ENCODE peak calls at places on chromosomes 16 and 17, in six cellular contexts. L, I, E, H, S and A are unnamed samples.

GRCh38 chr16:31215287-31216115 is 1.4 kb downstream of the PYDC1 start:
- DNase-seq in L (no peak), I (peak; percentile 75), E (peak; percentile 57), H (peak; percentile 65), S (no peak), A (no peak)

GRCh38 chr17:4808378-4808767 is 1.4 kb downstream of the PLD2 start:
- DNase-seq in L (no peak), I (peak; percentile 40), E (peak; percentile 65), H (no peak), S (no peak), A (no peak)

GRCh38 chr17:41895617-41896016 is 23.1 kb downstream of the ACLY start:
- DNase-seq in L (no peak), I (no peak), E (peak; percentile 26), H (no peak), S (no peak), A (no peak)

GRCh38 chr16:89015271-89015859 is 38.4 kb upstream of the CBFA2T3 start:
- DNase-seq in L (no peak), I (peak; percentile 15), E (no peak), H (no peak), S (no peak), A (no peak)

GRCh38 chr17:78143214-78144145 is 2.7 kb upstream of the C17orf99 start:
- DNase-seq in L (no peak), I (no peak), E (no peak), H (no peak), S (no peak), A (no peak)

GRCh38 chr17:74750327-74751069 is 2.1 kb downstream of the NHERF1 start:
- DNase-seq in L (no peak), I (peak; percentile 75), E (no peak), H (no peak), S (no peak), A (no peak)

GRCh38 chr17:51397361-51398127 is 137.2 kb downstream of the UTP18 start:
- DNase-seq in L (peak; percentile 3), I (no peak), E (no peak), H (peak; percentile 91), S (no peak), A (no peak)

GRCh38 chr17:76262732-76263344 is 2.3 kb upstream of the UBALD2 start:
- DNase-seq in L (no peak), I (peak; percentile 85), E (no peak), H (no peak), S (no peak), A (no peak)

GRCh38 chr17:32241521-32242094 is 24.0 kb upstream of the RHBDL3 start:
- DNase-seq in L (no peak), I (no peak), E (no peak), H (no peak), S (no peak), A (no peak)

GRCh38 chr16:75402174-75402820 is 31.0 kb downstream of the CFDP1 start:
- DNase-seq in L (no peak), I (no peak), E (no peak), H (no peak), S (no peak), A (no peak)

GRCh38 chr16:30927789-30928378 is 4.5 kb downstream of the FBXL19 start:
- DNase-seq in L (no peak), I (peak; percentile 51), E (peak; percentile 62), H (peak; percentile 79), S (no peak), A (no peak)

GRCh38 chr17:77796201-77796860 is 162.2 kb upstream of the TNRC6C start:
- DNase-seq in L (no peak), I (no peak), E (no peak), H (no peak), S (no peak), A (no peak)

GRCh38 chr17:63405741-63406261 is 40.3 kb downstream of the CYB561 start:
- DNase-seq in L (peak; percentile 71), I (no peak), E (no peak), H (peak; percentile 80), S (peak; percentile 17), A (peak; percentile 80)

GRCh38 chr16:23950898-23951297 is 115.1 kb downstream of the PRKCB start:
- DNase-seq in L (no peak), I (no peak), E (no peak), H (no peak), S (no peak), A (no peak)

GRCh38 chr17:35254107-35254802 is 11.4 kb downstream of the SLFN5 start:
- DNase-seq in L (peak; percentile 89), I (no peak), E (peak; percentile 45), H (peak; percentile 97), S (no peak), A (peak; percentile 85)

GRCh38 chr17:15112881-15113617 is 152.1 kb downstream of the PMP22 start:
- DNase-seq in L (no peak), I (no peak), E (no peak), H (no peak), S (no peak), A (no peak)

GRCh38 chr16:77943770-77944169 is 78.6 kb upstream of the CLEC3A start:
- DNase-seq in L (no peak), I (no peak), E (no peak), H (no peak), S (no peak), A (no peak)

GRCh38 chr17:20965492-20965891 is 77.3 kb downstream of the USP22 start:
- DNase-seq in L (no peak), I (no peak), E (no peak), H (no peak), S (no peak), A (no peak)

GRCh38 chr16:10296956-10297340 is 88.9 kb upstream of the ATF7IP2 start:
- DNase-seq in L (no peak), I (no peak), E (no peak), H (no peak), S (no peak), A (no peak)

GRCh38 chr16:70746040-70746707 is 54.8 kb downstream of the VAC14 start:
- DNase-seq in L (peak; percentile 67), I (peak; percentile 62), E (no peak), H (peak; percentile 79), S (peak; percentile 63), A (peak; percentile 55)

GRCh38 chr16:47884131-47884725 is 271.6 kb downstream of the ABCC12 start:
- DNase-seq in L (no peak), I (no peak), E (no peak), H (no peak), S (no peak), A (no peak)

GRCh38 chr17:7956208-7956965 is 24.4 kb downstream of the CNTROB start:
- DNase-seq in L (no peak), I (no peak), E (peak; percentile 79), H (no peak), S (no peak), A (no peak)

GRCh38 chr17:9218068-9218635 is 196.8 kb downstream of the NTN1 start:
- DNase-seq in L (no peak), I (no peak), E (no peak), H (no peak), S (no peak), A (no peak)

GRCh38 chr17:2462481-2462880 is 49.2 kb downstream of the METTL16 start:
- DNase-seq in L (no peak), I (no peak), E (no peak), H (no peak), S (no peak), A (no peak)

GRCh38 chr17:72345536-72345935 is 224.7 kb downstream of the SOX9 start:
- DNase-seq in L (no peak), I (no peak), E (no peak), H (no peak), S (no peak), A (no peak)
- TF ChIP-seq CTCF in L (no peak), I (no peak), E (no peak), H (peak; percentile 22), S (no peak), A (peak; percentile 5)

GRCh38 chr17:49223517-49224197 is 6.9 kb downstream of the PHOSPHO1 start:
- DNase-seq in L (no peak), I (peak; percentile 84), E (peak; percentile 63), H (peak; percentile 52), S (no peak), A (no peak)

GRCh38 chr17:49224997-49225337 is 5.6 kb downstream of the PHOSPHO1 start:
- DNase-seq in L (no peak), I (no peak), E (no peak), H (no peak), S (no peak), A (no peak)

GRCh38 chr17:49225554-49226236 is 4.9 kb downstream of the PHOSPHO1 start:
- DNase-seq in L (no peak), I (no peak), E (no peak), H (no peak), S (no peak), A (no peak)

GRCh38 chr17:49223168-49223516 is 7.4 kb downstream of the PHOSPHO1 start:
- DNase-seq in L (no peak), I (no peak), E (no peak), H (no peak), S (no peak), A (no peak)

GRCh38 chr17:49224198-49224996 is 6.2 kb downstream of the PHOSPHO1 start:
- DNase-seq in L (no peak), I (peak; percentile 69), E (peak; percentile 40), H (no peak), S (no peak), A (no peak)
- H3K4me3 ChIP-seq in L (no peak overlapping the region), I (no peak overlapping the region), E (peak overlapping the region; percentile 27), H (no peak overlapping the region), S (no peak overlapping the region), A (no peak overlapping the region)

DNA sequence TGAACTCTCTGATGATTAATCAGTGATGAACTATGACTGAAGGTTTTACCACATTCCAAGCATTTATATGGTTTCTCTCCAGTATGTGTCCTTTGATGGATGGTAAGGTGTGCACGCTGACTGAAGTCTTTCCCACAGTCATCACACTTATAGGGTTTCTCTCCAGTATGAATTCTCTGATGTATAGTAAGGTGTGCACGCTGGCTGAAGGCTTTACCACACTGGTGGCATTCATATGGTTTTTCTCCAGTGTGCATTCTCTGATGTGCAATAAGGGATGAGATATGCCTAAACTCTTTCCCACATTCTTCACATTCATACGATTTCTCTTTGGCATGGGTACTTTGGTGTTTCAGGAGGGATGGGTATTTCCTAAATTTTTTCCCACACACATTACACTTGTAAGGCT is 16.4 kb downstream of the ZNF287 start:
- DNase-seq in L (no peak), I (no peak), E (no peak), H (peak; percentile 24), S (no peak), A (no peak)
- TF ChIP-seq CTCF in L (no peak), I (no peak), E (no peak), H (no peak), S (no peak), A (no peak)

DNA sequence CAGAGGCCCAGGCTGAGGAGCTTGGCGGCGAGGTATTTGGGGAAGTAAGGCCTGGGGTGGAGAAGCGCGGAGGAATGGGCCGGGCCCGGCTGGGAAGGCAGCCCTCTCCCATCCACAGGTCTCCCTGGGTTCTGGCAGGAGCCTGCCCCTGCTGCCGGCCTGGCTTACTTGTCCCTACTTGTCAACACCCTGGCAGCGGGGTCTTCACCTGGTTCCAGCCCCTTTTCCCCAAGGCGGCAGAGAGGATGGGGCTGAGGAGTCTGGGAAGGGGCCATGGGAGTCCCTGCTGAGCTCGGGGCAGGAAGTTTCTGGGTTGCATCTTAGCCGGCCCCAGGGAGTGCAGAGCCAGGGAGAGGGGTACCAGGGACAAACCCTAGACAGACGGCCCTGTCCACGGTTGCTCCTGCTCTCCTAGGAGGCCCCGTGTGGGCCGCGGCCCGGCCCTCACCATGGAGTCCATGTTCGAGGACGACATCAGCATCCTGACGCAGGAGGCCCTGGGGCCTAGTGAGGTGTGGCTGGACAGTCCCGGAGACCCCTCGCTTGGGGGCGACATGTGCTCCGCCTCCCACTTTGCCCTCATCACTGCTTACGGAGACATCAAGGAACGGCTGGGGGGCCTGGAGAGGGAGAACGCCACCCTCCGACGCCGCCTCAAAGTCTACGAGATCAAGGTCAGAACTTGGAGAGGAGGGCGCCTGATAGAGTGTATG is 1.9 kb downstream of the TBKBP1 start:
- DNase-seq in L (no peak), I (no peak), E (no peak), H (no peak), S (no peak), A (no peak)
- H3K4me3 ChIP-seq in L (peak overlapping the region; percentile 82), I (no peak overlapping the region), E (peak overlapping the region; percentile 94), H (no peak overlapping the region), S (peak overlapping the region; percentile 71), A (peak overlapping the region; percentile 63)